ENCODE peak calls at places on chromosomes 13 and 19, in eight cellular contexts. One of them, this sample, is unnamed.

GRCh38 chr13:39836038-39836437 is 180.6 kb downstream of the COG6 start:
- DNase-seq in cardiac fibroblast: no peak
- DNase-seq in lower leg skin: no peak
- DNase-seq in fibroblast of pulmonary artery: no peak
- DNase-seq in body of pancreas: no peak
- DNase-seq in B cell: no peak
- DNase-seq in mammary epithelial cell: peak; percentile 91
- DNase-seq in osteocyte: no peak
- DNase-seq in this sample: no peak

GRCh38 chr19:38009650-38010229 is 102.7 kb downstream of the SIPA1L3 start:
- DNase-seq in lower leg skin: no peak
- DNase-seq in cardiac fibroblast: no peak
- DNase-seq in body of pancreas: no peak
- DNase-seq in B cell: peak; percentile 52
- DNase-seq in fibroblast of pulmonary artery: no peak
- DNase-seq in mammary epithelial cell: no peak
- DNase-seq in osteocyte: no peak
- DNase-seq in this sample: no peak

GRCh38 chr13:28370448-28370847 is 124.5 kb downstream of the FLT1 start:
- DNase-seq in body of pancreas: no peak
- DNase-seq in cardiac fibroblast: no peak
- DNase-seq in mammary epithelial cell: no peak
- DNase-seq in osteocyte: no peak
- DNase-seq in B cell: no peak
- DNase-seq in lower leg skin: no peak
- DNase-seq in fibroblast of pulmonary artery: no peak
- DNase-seq in this sample: no peak

GRCh38 chr13:92967923-92968322 is 258.7 kb upstream of the GPC6 start:
- DNase-seq in body of pancreas: no peak
- DNase-seq in B cell: no peak
- DNase-seq in cardiac fibroblast: peak; percentile 29
- DNase-seq in fibroblast of pulmonary artery: peak; percentile 23
- DNase-seq in mammary epithelial cell: peak; percentile 9
- DNase-seq in osteocyte: no peak
- DNase-seq in lower leg skin: no peak
- DNase-seq in this sample: no peak

GRCh38 chr13:73656863-73657262 is 477.3 kb downstream of the KLF12 start:
- DNase-seq in cardiac fibroblast: no peak
- DNase-seq in mammary epithelial cell: peak; percentile 76
- DNase-seq in fibroblast of pulmonary artery: peak; percentile 7
- DNase-seq in lower leg skin: no peak
- DNase-seq in B cell: no peak
- DNase-seq in osteocyte: no peak
- DNase-seq in body of pancreas: no peak
- DNase-seq in this sample: no peak

GRCh38 chr19:34577531-34578101 is 96.1 kb downstream of the WTIP start:
- DNase-seq in cardiac fibroblast: no peak
- DNase-seq in mammary epithelial cell: no peak
- DNase-seq in body of pancreas: no peak
- DNase-seq in B cell: no peak
- DNase-seq in fibroblast of pulmonary artery: no peak
- DNase-seq in lower leg skin: no peak
- DNase-seq in osteocyte: peak; percentile 84
- DNase-seq in this sample: no peak

GRCh38 chr19:21568816-21569496 is 63.6 kb downstream of the ZNF429 start:
- DNase-seq in cardiac fibroblast: peak; percentile 87
- DNase-seq in body of pancreas: peak; percentile 93
- DNase-seq in B cell: peak; percentile 80
- DNase-seq in lower leg skin: peak; percentile 74
- DNase-seq in osteocyte: no peak
- DNase-seq in fibroblast of pulmonary artery: peak; percentile 15
- DNase-seq in mammary epithelial cell: no peak
- DNase-seq in this sample: no peak

GRCh38 chr19:3785938-3786824 is at the start of gene MATK:
- DNase-seq in lower leg skin: no peak
- DNase-seq in B cell: peak; percentile 82
- DNase-seq in mammary epithelial cell: no peak
- DNase-seq in osteocyte: no peak
- DNase-seq in fibroblast of pulmonary artery: no peak
- DNase-seq in body of pancreas: no peak
- DNase-seq in cardiac fibroblast: no peak
- DNase-seq in this sample: no peak

GRCh38 chr13:30601836-30602235 is 15.9 kb upstream of the USPL1 start:
- DNase-seq in B cell: no peak
- DNase-seq in osteocyte: no peak
- DNase-seq in cardiac fibroblast: no peak
- DNase-seq in lower leg skin: no peak
- DNase-seq in fibroblast of pulmonary artery: no peak
- DNase-seq in body of pancreas: no peak
- DNase-seq in mammary epithelial cell: no peak
- DNase-seq in this sample: no peak

GRCh38 chr19:10390652-10391286 is 10.4 kb upstream of the TYK2 start:
- DNase-seq in mammary epithelial cell: peak; percentile 38
- DNase-seq in osteocyte: no peak
- DNase-seq in B cell: peak; percentile 79
- DNase-seq in lower leg skin: no peak
- DNase-seq in fibroblast of pulmonary artery: peak; percentile 81
- DNase-seq in body of pancreas: peak; percentile 82
- DNase-seq in cardiac fibroblast: peak; percentile 80
- DNase-seq in this sample: peak; percentile 60
- TF ChIP-seq CTCF in mammary epithelial cell: peak; percentile 91
- TF ChIP-seq CTCF in osteocyte: peak; percentile 82
- TF ChIP-seq CTCF in B cell: peak; percentile 76
- TF ChIP-seq CTCF in lower leg skin: no peak
- TF ChIP-seq CTCF in fibroblast of pulmonary artery: peak; percentile 94
- TF ChIP-seq CTCF in body of pancreas: peak; percentile 81
- TF ChIP-seq CTCF in cardiac fibroblast: peak; percentile 94
- TF ChIP-seq CTCF in this sample: peak; percentile 87

DNA sequence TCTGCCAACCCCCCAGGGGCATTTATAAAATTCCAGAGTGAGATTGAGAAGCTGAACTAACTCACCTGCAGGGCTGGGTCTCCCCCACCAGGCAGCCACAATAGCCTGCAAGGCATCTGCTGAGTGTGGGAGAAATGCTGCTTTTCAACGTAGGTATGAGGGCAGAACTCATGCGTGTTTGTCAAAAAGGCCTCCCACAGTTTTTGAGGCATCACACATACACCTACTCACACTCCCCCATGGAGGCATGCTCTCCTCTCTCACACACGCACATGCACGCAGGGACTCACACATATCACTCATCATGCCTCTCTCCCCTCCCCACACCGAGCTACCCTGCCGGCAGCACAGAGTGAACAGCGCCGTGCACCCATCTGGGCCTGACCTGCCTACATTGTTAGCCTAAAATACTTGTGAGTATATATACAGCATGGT is 390.5 kb downstream of the FGF9 start:
- DNase-seq in cardiac fibroblast: no peak
- DNase-seq in body of pancreas: no peak
- DNase-seq in fibroblast of pulmonary artery: no peak
- DNase-seq in B cell: no peak
- DNase-seq in lower leg skin: no peak
- DNase-seq in osteocyte: no peak
- DNase-seq in mammary epithelial cell: no peak
- DNase-seq in this sample: no peak
- TF ChIP-seq CTCF in cardiac fibroblast: no peak
- TF ChIP-seq CTCF in body of pancreas: no peak
- TF ChIP-seq CTCF in fibroblast of pulmonary artery: no peak
- TF ChIP-seq CTCF in B cell: no peak
- TF ChIP-seq CTCF in lower leg skin: no peak
- TF ChIP-seq CTCF in osteocyte: no peak
- TF ChIP-seq CTCF in mammary epithelial cell: no peak
- TF ChIP-seq CTCF in this sample: no peak

GRCh38 chr13:41597348-41598041 is 140.1 kb downstream of the RGCC start:
- DNase-seq in body of pancreas: no peak
- DNase-seq in osteocyte: no peak
- DNase-seq in lower leg skin: no peak
- DNase-seq in cardiac fibroblast: no peak
- DNase-seq in B cell: no peak
- DNase-seq in fibroblast of pulmonary artery: no peak
- DNase-seq in mammary epithelial cell: peak; percentile 30
- DNase-seq in this sample: no peak

GRCh38 chr13:41599619-41600018 is 142.3 kb downstream of the RGCC start:
- DNase-seq in lower leg skin: no peak
- DNase-seq in cardiac fibroblast: no peak
- DNase-seq in fibroblast of pulmonary artery: no peak
- DNase-seq in B cell: no peak
- DNase-seq in mammary epithelial cell: no peak
- DNase-seq in osteocyte: no peak
- DNase-seq in body of pancreas: no peak
- DNase-seq in this sample: no peak

GRCh38 chr13:41595298-41595697 is 137.9 kb downstream of the RGCC start:
- DNase-seq in lower leg skin: no peak
- DNase-seq in fibroblast of pulmonary artery: no peak
- DNase-seq in body of pancreas: no peak
- DNase-seq in cardiac fibroblast: no peak
- DNase-seq in B cell: no peak
- DNase-seq in osteocyte: no peak
- DNase-seq in mammary epithelial cell: no peak
- DNase-seq in this sample: no peak

GRCh38 chr13:41590643-41591042 is 133.3 kb downstream of the RGCC start:
- DNase-seq in lower leg skin: no peak
- DNase-seq in body of pancreas: no peak
- DNase-seq in cardiac fibroblast: no peak
- DNase-seq in fibroblast of pulmonary artery: no peak
- DNase-seq in mammary epithelial cell: peak; percentile 84
- DNase-seq in B cell: no peak
- DNase-seq in osteocyte: no peak
- DNase-seq in this sample: no peak

DNA sequence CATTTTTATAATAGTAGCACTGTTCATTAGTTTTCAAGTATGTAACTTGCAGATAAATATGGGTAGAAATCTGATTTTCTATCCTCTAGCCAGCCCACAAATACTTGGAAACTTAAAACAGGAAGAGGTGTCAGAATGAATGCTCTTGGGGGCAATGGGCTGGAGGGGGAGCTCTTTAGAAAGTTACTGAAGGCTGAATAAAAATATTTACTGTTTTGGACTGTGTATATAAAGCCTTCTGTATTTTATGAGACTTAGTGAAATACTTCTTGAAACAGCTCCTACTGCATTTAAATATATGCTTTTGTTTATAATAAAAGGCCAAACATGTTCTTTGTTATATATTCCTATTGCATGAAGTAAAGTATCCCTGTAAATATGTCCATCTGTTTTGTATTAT is 138.8 kb downstream of the RGCC start:
- DNase-seq in fibroblast of pulmonary artery: peak; percentile 56
- DNase-seq in mammary epithelial cell: no peak
- DNase-seq in cardiac fibroblast: peak; percentile 49
- DNase-seq in body of pancreas: no peak
- DNase-seq in B cell: no peak
- DNase-seq in osteocyte: no peak
- DNase-seq in lower leg skin: no peak
- DNase-seq in this sample: no peak
- TF ChIP-seq CTCF in fibroblast of pulmonary artery: peak; percentile 40
- TF ChIP-seq CTCF in mammary epithelial cell: no peak
- TF ChIP-seq CTCF in cardiac fibroblast: peak; percentile 27
- TF ChIP-seq CTCF in body of pancreas: no peak
- TF ChIP-seq CTCF in B cell: no peak
- TF ChIP-seq CTCF in osteocyte: peak; percentile 24
- TF ChIP-seq CTCF in lower leg skin: no peak
- TF ChIP-seq CTCF in this sample: no peak

GRCh38 chr19:28731577-28731976 is 481.4 kb downstream of the UQCRFS1 start:
- DNase-seq in B cell: no peak
- DNase-seq in lower leg skin: no peak
- DNase-seq in body of pancreas: no peak
- DNase-seq in cardiac fibroblast: no peak
- DNase-seq in fibroblast of pulmonary artery: no peak
- DNase-seq in mammary epithelial cell: no peak
- DNase-seq in osteocyte: no peak
- DNase-seq in this sample: no peak
- TF ChIP-seq CTCF in B cell: no peak
- TF ChIP-seq CTCF in lower leg skin: no peak
- TF ChIP-seq CTCF in body of pancreas: no peak
- TF ChIP-seq CTCF in cardiac fibroblast: no peak
- TF ChIP-seq CTCF in fibroblast of pulmonary artery: no peak
- TF ChIP-seq CTCF in mammary epithelial cell: no peak
- TF ChIP-seq CTCF in osteocyte: peak; percentile 6
- TF ChIP-seq CTCF in this sample: peak; percentile 33

GRCh38 chr13:84570831-84571230 is 688.6 kb upstream of the SLITRK1 start:
- DNase-seq in fibroblast of pulmonary artery: no peak
- DNase-seq in mammary epithelial cell: no peak
- DNase-seq in B cell: no peak
- DNase-seq in cardiac fibroblast: no peak
- DNase-seq in osteocyte: no peak
- DNase-seq in body of pancreas: no peak
- DNase-seq in lower leg skin: no peak
- DNase-seq in this sample: no peak

GRCh38 chr13:84567848-84568247 is 685.6 kb upstream of the SLITRK1 start:
- DNase-seq in lower leg skin: no peak
- DNase-seq in mammary epithelial cell: no peak
- DNase-seq in B cell: no peak
- DNase-seq in osteocyte: no peak
- DNase-seq in body of pancreas: no peak
- DNase-seq in cardiac fibroblast: no peak
- DNase-seq in fibroblast of pulmonary artery: no peak
- DNase-seq in this sample: no peak

GRCh38 chr13:84574851-84575250 is 692.6 kb upstream of the SLITRK1 start:
- DNase-seq in lower leg skin: no peak
- DNase-seq in osteocyte: no peak
- DNase-seq in body of pancreas: no peak
- DNase-seq in fibroblast of pulmonary artery: peak; percentile 51
- DNase-seq in mammary epithelial cell: no peak
- DNase-seq in cardiac fibroblast: peak; percentile 21
- DNase-seq in B cell: no peak
- DNase-seq in this sample: no peak

DNA sequence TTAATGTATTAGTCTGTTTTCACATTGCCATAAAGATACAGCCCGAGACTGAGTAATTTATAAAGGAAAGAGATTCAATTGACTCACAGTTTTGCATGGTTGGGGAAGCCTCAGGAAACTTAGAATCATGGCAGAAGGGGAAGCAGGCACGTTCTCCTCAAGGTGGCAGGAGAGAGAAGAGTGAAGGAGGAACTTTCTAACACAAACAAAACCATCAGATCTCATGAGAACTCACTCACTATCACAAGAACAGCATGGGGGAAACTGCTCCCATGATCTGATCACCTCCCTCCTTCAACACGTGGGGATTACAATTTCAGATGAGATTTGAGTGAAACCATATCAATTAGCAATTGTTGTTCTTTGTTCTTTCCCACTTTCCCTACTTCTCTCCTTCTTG is 689.0 kb upstream of the SLITRK1 start:
- DNase-seq in cardiac fibroblast: no peak
- DNase-seq in fibroblast of pulmonary artery: no peak
- DNase-seq in B cell: no peak
- DNase-seq in lower leg skin: no peak
- DNase-seq in mammary epithelial cell: no peak
- DNase-seq in osteocyte: no peak
- DNase-seq in body of pancreas: no peak
- DNase-seq in this sample: no peak
- TF ChIP-seq CTCF in cardiac fibroblast: no peak
- TF ChIP-seq CTCF in fibroblast of pulmonary artery: no peak
- TF ChIP-seq CTCF in B cell: no peak
- TF ChIP-seq CTCF in lower leg skin: no peak
- TF ChIP-seq CTCF in mammary epithelial cell: peak; percentile 6
- TF ChIP-seq CTCF in osteocyte: peak; percentile 8
- TF ChIP-seq CTCF in body of pancreas: no peak
- TF ChIP-seq CTCF in this sample: no peak